ENCODE peak calls at places on chromosomes 1 and 21, in eight cellular contexts. P is GM23248; Z is CD4-positive, CD25-positive, alpha-beta regulatory T cell; E is heart left ventricle; O is cardiac muscle cell; K is IMR-90; N is left ventricle myocardium inferior; B is ovary. T is an unnamed sample. For H3K4me1, the result is how much of the 10 kb centered on the place peaks cover.

GRCh38 chr1:155177918-155178281 is 4.3 kb downstream of the TRIM46 start:
- DNase-seq in P (no peak), Z (no peak), E (no peak), O (no peak), K (no peak), N (no peak), B (no peak), T (no peak)

GRCh38 chr1:1616045-1616821 is 933 bp downstream of the MIB2 start:
- DNase-seq in P (peak), Z (no peak), E (no peak), O (peak), K (peak), N (no peak), B (no peak), T (no peak)

GRCh38 chr1:79711001-79711431 is 704.5 kb upstream of the ADGRL4 start:
- DNase-seq in P (peak), Z (no peak), E (no peak), O (peak), K (peak), N (no peak), B (no peak), T (no peak)

GRCh38 chr21:39022901-39023693 is 160.2 kb downstream of the PSMG1 start:
- DNase-seq in P (peak), Z (no peak), E (peak), O (peak), K (peak), N (peak), B (peak), T (no peak)

GRCh38 chr1:10431065-10431730 is 965 bp downstream of the CENPS start:
- DNase-seq in P (peak), Z (peak), E (no peak), O (peak), K (no peak), N (no peak), B (no peak), T (no peak)

GRCh38 chr1:234768569-234769283 is 158.7 kb upstream of the IRF2BP2 start:
- DNase-seq in P (no peak), Z (peak), E (no peak), O (no peak), K (no peak), N (no peak), B (no peak), T (no peak)

GRCh38 chr1:2961661-2962060 is 59.6 kb upstream of the ACTRT2 start:
- DNase-seq in P (no peak), Z (no peak), E (no peak), O (no peak), K (no peak), N (no peak), B (no peak), T (no peak)

GRCh38 chr1:189633658-189634057 is 844.0 kb downstream of the BRINP3 start:
- DNase-seq in P (no peak), Z (no peak), E (no peak), O (no peak), K (no peak), N (no peak), B (no peak), T (no peak)

GRCh38 chr1:43005460-43006351 is 47.0 kb upstream of the SLC2A1 start:
- DNase-seq in P (no peak), Z (no peak), E (no peak), O (no peak), K (no peak), N (no peak), B (no peak), T (no peak)

GRCh38 chr1:174211486-174211885 is 52.2 kb downstream of the RABGAP1L start:
- DNase-seq in P (no peak), Z (no peak), E (no peak), O (no peak), K (no peak), N (no peak), B (no peak), T (no peak)

GRCh38 chr1:160951443-160952128 is 3.0 kb downstream of the ITLN2 start:
- DNase-seq in P (peak), Z (peak), E (peak), O (peak), K (peak), N (peak), B (peak), T (peak)

GRCh38 chr1:30748098-30748698 is 9.4 kb downstream of the LAPTM5 start:
- DNase-seq in P (no peak), Z (no peak), E (no peak), O (peak), K (no peak), N (no peak), B (no peak), T (no peak)

GRCh38 chr21:42478504-42478903 is 17.5 kb downstream of the RSPH1 start:
- DNase-seq in P (no peak), Z (no peak), E (no peak), O (no peak), K (no peak), N (no peak), B (no peak), T (no peak)

GRCh38 chr1:210232524-210233215 is at the start of gene SERTAD4:
- DNase-seq in P (peak), Z (no peak), E (peak), O (peak), K (no peak), N (peak), B (peak), T (no peak)
- H3K4me3 ChIP-seq in P (peak), Z (no peak), E (peak), O (peak), K (peak), N (peak), B (peak), T (peak)

GRCh38 chr21:34697826-34698225 is 29.0 kb downstream of the CLIC6 start:
- DNase-seq in P (no peak), Z (no peak), E (no peak), O (no peak), K (no peak), N (no peak), B (no peak), T (no peak)

GRCh38 chr21:34701726-34702125 is 32.9 kb downstream of the CLIC6 start:
- DNase-seq in P (peak), Z (no peak), E (no peak), O (no peak), K (peak), N (no peak), B (no peak), T (no peak)

GRCh38 chr21:34702341-34702807 is 33.6 kb downstream of the CLIC6 start:
- DNase-seq in P (peak), Z (no peak), E (no peak), O (peak), K (peak), N (no peak), B (no peak), T (no peak)

GRCh38 chr21:34698270-34699015 is 29.6 kb downstream of the CLIC6 start:
- DNase-seq in P (no peak), Z (no peak), E (no peak), O (no peak), K (no peak), N (no peak), B (no peak), T (no peak)

GRCh38 chr21:34700605-34701004 is 31.8 kb downstream of the CLIC6 start:
- DNase-seq in P (no peak), Z (no peak), E (no peak), O (no peak), K (no peak), N (no peak), B (no peak), T (no peak)
- H3K4me1 ChIP-seq in P (under half), Z (under half), E (under half), O (under half), K (under half), N (under half), B (under half), T (under half)

GRCh38 chr1:15244813-15245212 is 2.2 kb upstream of the FHAD1 start:
- DNase-seq in P (no peak), Z (no peak), E (no peak), O (no peak), K (no peak), N (no peak), B (no peak), T (no peak)

GRCh38 chr1:15248238-15248637 is 1.2 kb downstream of the FHAD1 start:
- DNase-seq in P (no peak), Z (no peak), E (no peak), O (no peak), K (no peak), N (no peak), B (no peak), T (no peak)

GRCh38 chr1:15245593-15246325 is 1.3 kb upstream of the FHAD1 start:
- DNase-seq in P (peak), Z (no peak), E (no peak), O (peak), K (peak), N (no peak), B (peak), T (no peak)

GRCh38 chr1:15249032-15249601 is 2.1 kb downstream of the FHAD1 start:
- DNase-seq in P (no peak), Z (peak), E (no peak), O (peak), K (peak), N (no peak), B (no peak), T (no peak)

DNA sequence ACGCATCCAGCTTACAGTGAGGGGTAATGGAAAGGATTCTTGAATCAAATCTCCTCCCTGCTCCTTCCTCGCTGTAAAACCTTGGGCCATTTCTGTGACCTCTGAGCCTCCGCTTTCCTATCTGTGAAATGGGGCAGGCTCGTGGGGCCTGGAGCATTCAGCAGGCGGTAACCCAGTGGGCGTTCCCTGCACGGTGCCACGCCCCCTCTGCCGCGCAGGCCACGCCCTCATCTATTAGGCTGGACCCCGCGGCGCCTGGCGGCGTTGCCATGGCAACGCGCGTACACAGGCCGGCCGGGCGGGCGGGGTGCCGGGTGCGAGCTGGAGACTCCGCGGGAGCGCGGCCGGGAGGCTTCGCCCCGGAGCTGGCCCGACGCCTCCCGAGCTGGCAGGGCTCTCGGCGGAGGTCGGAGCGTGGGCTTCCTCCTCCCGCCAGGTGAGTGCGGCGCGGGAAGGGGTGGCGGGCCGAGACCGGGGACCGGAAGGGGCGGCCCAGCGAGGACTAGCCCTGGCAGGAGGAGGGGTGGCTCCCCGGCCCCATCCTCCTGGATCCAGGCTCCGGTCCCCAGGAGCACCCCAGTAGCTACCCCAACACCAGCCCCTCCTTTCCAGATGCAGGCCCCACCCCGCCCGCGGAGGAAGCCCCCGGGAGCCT is at the start of gene FHAD1:
- DNase-seq in P (peak), Z (peak), E (peak), O (peak), K (peak), N (peak), B (peak), T (peak)
- H3K4me3 ChIP-seq in P (peak), Z (no peak), E (no peak), O (peak), K (peak), N (peak), B (peak), T (peak)

GRCh38 chr1:25469177-25469576 is 38.5 kb downstream of the MACO1 start:
- DNase-seq in P (peak), Z (peak), E (no peak), O (peak), K (peak), N (no peak), B (no peak), T (no peak)
- H3K4me1 ChIP-seq in P (under half), Z (under half), E (under half), O (under half), K (under half), N (half or more), B (under half), T (under half)

T was measured in CD8-positive, alpha-beta T cell.